ENCODE peak calls at places on chromosome 3, in seven cellular contexts. C is GM12878, O is endothelial cell of umbilical vein, Q is HCT116, B is MM.1S, F is fibroblast of lung, E is Karpas-422. H is an unnamed sample.

GRCh38 chr3:45057557-45057956 is 31.5 kb downstream of the CLEC3B start:
- DNase-seq in C (no peak), O (no peak), Q (no peak), B (no peak), F (no peak), E (no peak), H (no peak)

GRCh38 chr3:146037697-146038096 is 123.3 kb downstream of the PLOD2 start:
- DNase-seq in C (no peak), O (no peak), Q (no peak), B (no peak), F (peak), E (no peak), H (no peak)

GRCh38 chr3:160668454-160668853 is 8.5 kb upstream of the ARL14 start:
- DNase-seq in C (no peak), O (no peak), Q (no peak), B (no peak), F (no peak), E (no peak), H (no peak)

GRCh38 chr3:178083906-178084823 is 452.1 kb upstream of the KCNMB2 start:
- DNase-seq in C (no peak), O (peak), Q (peak), B (peak), F (no peak), E (no peak), H (no peak)

GRCh38 chr3:152100491-152101086 is 168.1 kb upstream of the MBNL1 start:
- DNase-seq in C (peak), O (no peak), Q (no peak), B (peak), F (no peak), E (peak), H (no peak)

GRCh38 chr3:32614956-32615355 is 44.3 kb upstream of the DYNC1LI1 start:
- DNase-seq in C (no peak), O (peak), Q (no peak), B (no peak), F (peak), E (no peak), H (peak)

GRCh38 chr3:134072881-134073582 is 43.3 kb upstream of the SLCO2A1 start:
- DNase-seq in C (no peak), O (no peak), Q (no peak), B (no peak), F (no peak), E (no peak), H (no peak)

GRCh38 chr3:102536479-102536878 is 101.7 kb downstream of the ZPLD1 start:
- DNase-seq in C (no peak), O (peak), Q (peak), B (peak), F (peak), E (peak), H (peak)

GRCh38 chr3:58111513-58112184 is 99.1 kb downstream of the DNASE1L3 start:
- DNase-seq in C (peak), O (peak), Q (no peak), B (no peak), F (no peak), E (no peak), H (peak)

GRCh38 chr3:52483577-52484495 is 11.3 kb upstream of the STAB1 start:
- DNase-seq in C (no peak), O (no peak), Q (no peak), B (no peak), F (peak), E (no peak), H (peak)

GRCh38 chr3:46710229-46710628 is 7.4 kb downstream of the PRSS50 start:
- DNase-seq in C (no peak), O (no peak), Q (no peak), B (no peak), F (no peak), E (no peak), H (no peak)

GRCh38 chr3:141410861-141411771 is 42.8 kb downstream of the ZBTB38 start:
- DNase-seq in C (no peak), O (peak), Q (no peak), B (peak), F (peak), E (no peak), H (peak)

GRCh38 chr3:153980252-153980590 is 141.0 kb upstream of the ARHGEF26 start:
- DNase-seq in C (no peak), O (no peak), Q (no peak), B (no peak), F (no peak), E (no peak), H (peak)
- H3K4me2 ChIP-seq in C (no peak), O (no peak), Q (peak), B (no peak), F (no peak), E (no peak), H (no peak)

GRCh38 chr3:29283739-29284138 is 2.9 kb downstream of the RBMS3 start:
- DNase-seq in C (no peak), O (no peak), Q (no peak), B (no peak), F (no peak), E (no peak), H (peak)

GRCh38 chr3:29281265-29282228 is 676 bp downstream of the RBMS3 start:
- DNase-seq in C (peak), O (peak), Q (no peak), B (peak), F (peak), E (no peak), H (peak)

GRCh38 chr3:29280675-29281264 is at the start of gene RBMS3:
- DNase-seq in C (peak), O (peak), Q (peak), B (peak), F (peak), E (no peak), H (peak)

GRCh38 chr3:29283297-29283681 is 2.4 kb downstream of the RBMS3 start:
- DNase-seq in C (no peak), O (no peak), Q (no peak), B (no peak), F (no peak), E (no peak), H (peak)

GRCh38 chr3:29282431-29283296 is 1.8 kb downstream of the RBMS3 start:
- DNase-seq in C (no peak), O (peak), Q (no peak), B (no peak), F (peak), E (no peak), H (peak)
- H3K9ac ChIP-seq in C (peak), O (peak), Q (no peak), B (no peak), F (peak), E (no peak), H (peak)

GRCh38 chr3:139433089-139433488 is 43.2 kb downstream of the RBP2 start:
- DNase-seq in C (no peak), O (no peak), Q (no peak), B (no peak), F (no peak), E (no peak), H (no peak)

GRCh38 chr3:139430467-139430866 is 41.0 kb upstream of the COPB2 start:
- DNase-seq in C (no peak), O (no peak), Q (no peak), B (no peak), F (no peak), E (no peak), H (peak)

GRCh38 chr3:139439278-139439677 is 37.0 kb downstream of the RBP2 start:
- DNase-seq in C (no peak), O (no peak), Q (no peak), B (no peak), F (no peak), E (no peak), H (no peak)

DNA sequence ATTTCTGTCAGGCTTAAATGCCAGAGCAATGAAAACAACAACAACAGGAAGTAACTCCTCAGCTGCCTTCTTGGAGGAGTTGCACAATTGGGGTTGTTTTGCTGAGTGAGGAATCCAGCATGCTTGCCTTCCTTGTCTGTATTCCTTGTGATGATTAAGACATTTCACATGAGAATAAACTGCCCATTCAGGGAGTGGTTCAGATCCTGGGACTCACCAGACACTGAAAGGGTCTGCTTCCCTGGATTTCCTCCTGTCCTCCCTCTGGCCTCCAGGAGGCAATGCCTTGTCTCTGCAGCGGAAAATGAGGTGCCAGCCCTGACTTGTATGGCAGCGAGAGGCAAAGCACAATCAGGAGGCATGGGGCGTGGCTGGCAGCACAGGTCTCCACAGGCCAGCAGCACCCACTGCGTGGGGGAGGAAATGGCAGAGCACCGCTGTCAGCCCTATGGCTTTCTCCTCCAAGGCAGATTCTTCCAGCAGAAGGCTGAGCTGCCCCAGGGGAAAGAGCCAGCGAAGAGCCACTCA is 41.5 kb downstream of the RBP2 start:
- DNase-seq in C (no peak), O (no peak), Q (no peak), B (no peak), F (no peak), E (no peak), H (peak)
- H3K4me2 ChIP-seq in C (no peak), O (no peak), Q (no peak), B (no peak), F (no peak), E (no peak), H (peak)

GRCh38 chr3:14431556-14431927 is 29.1 kb downstream of the SLC6A6 start:
- DNase-seq in C (no peak), O (no peak), Q (no peak), B (no peak), F (no peak), E (peak), H (no peak)

GRCh38 chr3:14432996-14433572 is 30.7 kb downstream of the SLC6A6 start:
- DNase-seq in C (no peak), O (no peak), Q (no peak), B (no peak), F (no peak), E (no peak), H (no peak)

GRCh38 chr3:14430706-14431470 is 28.5 kb downstream of the SLC6A6 start:
- DNase-seq in C (no peak), O (no peak), Q (no peak), B (no peak), F (no peak), E (no peak), H (no peak)

GRCh38 chr3:14434105-14434504 is 31.7 kb downstream of the SLC6A6 start:
- DNase-seq in C (no peak), O (peak), Q (no peak), B (no peak), F (peak), E (no peak), H (peak)

GRCh38 chr3:14431928-14432834 is 29.8 kb downstream of the SLC6A6 start:
- DNase-seq in C (peak), O (peak), Q (peak), B (peak), F (peak), E (peak), H (peak)
- H3K9ac ChIP-seq in C (peak), O (peak), Q (peak), B (peak), F (no peak), E (peak), H (no peak)